ENCODE peak calls at places on chromosomes 1 and 21, in six cellular contexts. H is left ventricle myocardium inferior, A is aorta, Q is SK-N-SH, K is bronchial epithelial cell, M is GM23338. F is an unnamed sample.

GRCh38 chr1:109786531-109787021 is 22.9 kb upstream of the EPS8L3 start:
- DNase-seq in H (peak; percentile 7), A (no peak), Q (no peak), K (peak; percentile 61), M (no peak), F (no peak)

GRCh38 chr1:119987689-119988088 is 81.8 kb downstream of the NOTCH2 start:
- DNase-seq in H (no peak), A (no peak), Q (no peak), K (no peak), M (no peak), F (peak; percentile 43)

GRCh38 chr1:207459008-207459407 is 4.9 kb downstream of the CR2 start:
- DNase-seq in H (no peak), A (no peak), Q (no peak), K (no peak), M (no peak), F (peak; percentile 59)

GRCh38 chr1:63322944-63323865 is 838 bp downstream of the FOXD3 start:
- DNase-seq in H (no peak), A (no peak), Q (peak; percentile 57), K (no peak), M (peak; percentile 78), F (peak; percentile 26)

GRCh38 chr1:224852901-224853568 is 76.4 kb upstream of the DNAH14 start:
- DNase-seq in H (no peak), A (no peak), Q (peak; percentile 46), K (peak; percentile 63), M (peak; percentile 67), F (peak; percentile 32)

GRCh38 chr1:160996195-160996594 is 24.8 kb downstream of the F11R start:
- DNase-seq in H (no peak), A (no peak), Q (no peak), K (peak; percentile 97), M (no peak), F (no peak)

GRCh38 chr1:2001773-2002411 is 1.7 kb downstream of the CFAP74 start:
- DNase-seq in H (no peak), A (no peak), Q (no peak), K (peak; percentile 25), M (no peak), F (no peak)

GRCh38 chr21:42525228-42525604 is 11.6 kb downstream of the SLC37A1 start:
- DNase-seq in H (no peak), A (no peak), Q (no peak), K (peak; percentile 50), M (peak; percentile 37), F (peak; percentile 58)

GRCh38 chr1:27137022-27137542 is 17.8 kb downstream of the SLC9A1 start:
- DNase-seq in H (peak; percentile 67), A (peak; percentile 85), Q (no peak), K (no peak), M (peak; percentile 55), F (peak; percentile 82)

GRCh38 chr1:210663730-210664573 is 335.2 kb downstream of the HHAT start:
- DNase-seq in H (no peak), A (no peak), Q (peak; percentile 82), K (no peak), M (no peak), F (no peak)

GRCh38 chr1:191839891-191840290 is 318.4 kb upstream of the RGS18 start:
- DNase-seq in H (no peak), A (no peak), Q (no peak), K (no peak), M (no peak), F (no peak)

GRCh38 chr1:50812346-50812745 is 147.7 kb downstream of the FAF1 start:
- DNase-seq in H (no peak), A (no peak), Q (no peak), K (no peak), M (no peak), F (peak; percentile 19)

GRCh38 chr1:98048234-98048633 is 127.4 kb upstream of the DPYD start:
- DNase-seq in H (peak; percentile 76), A (peak; percentile 87), Q (peak; percentile 59), K (peak; percentile 67), M (peak; percentile 90), F (peak; percentile 69)
- H3K4me3 ChIP-seq in H (peak overlapping the region; percentile 39), A (no peak overlapping the region), Q (peak overlapping the region; percentile 74), K (no peak overlapping the region), M (peak overlapping the region; percentile 55), F (no peak overlapping the region)

GRCh38 chr1:154998818-154999650 is 3.6 kb upstream of the ZBTB7B start:
- DNase-seq in H (peak; percentile 72), A (peak; percentile 80), Q (peak; percentile 78), K (peak; percentile 43), M (peak; percentile 94), F (peak; percentile 93)
- H3K4me3 ChIP-seq in H (peak overlapping the region; percentile 95), A (peak overlapping the region; percentile 30), Q (peak overlapping the region; percentile 48), K (no peak overlapping the region), M (peak overlapping the region; percentile 90), F (peak overlapping the region; percentile 84)

DNA sequence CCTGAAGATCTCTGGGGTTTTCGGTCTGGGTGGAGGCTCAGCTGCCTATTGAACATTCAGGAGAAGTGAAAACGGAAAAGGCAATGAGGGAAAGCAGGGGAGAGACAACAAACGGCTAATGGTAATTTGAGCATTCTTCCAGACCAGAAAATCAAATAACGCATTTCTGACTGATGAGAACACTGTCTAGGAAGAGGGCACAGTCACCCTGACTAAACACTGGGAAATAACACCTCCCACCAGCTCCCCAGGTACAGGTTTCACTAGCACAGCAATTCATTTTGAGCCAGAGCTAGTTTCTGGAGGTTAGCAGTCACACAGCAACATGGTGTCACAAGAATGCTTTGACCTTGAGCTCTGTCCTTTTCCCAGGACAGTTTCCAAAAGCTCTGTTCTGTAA is 21.1 kb downstream of the NCF2 start:
- DNase-seq in H (no peak), A (no peak), Q (no peak), K (peak; percentile 95), M (no peak), F (no peak)
- H3K4me3 ChIP-seq in H (no peak overlapping the region), A (no peak overlapping the region), Q (no peak overlapping the region), K (no peak overlapping the region), M (no peak overlapping the region), F (no peak overlapping the region)

GRCh38 chr1:44408181-44409018 is 3.3 kb downstream of the RNF220 start:
- DNase-seq in H (no peak), A (peak; percentile 38), Q (no peak), K (no peak), M (peak; percentile 91), F (no peak)

GRCh38 chr1:44409741-44410140 is 4.7 kb downstream of the RNF220 start:
- DNase-seq in H (no peak), A (no peak), Q (no peak), K (no peak), M (no peak), F (no peak)

GRCh38 chr1:44407430-44408180 is 2.5 kb downstream of the RNF220 start:
- DNase-seq in H (no peak), A (peak; percentile 49), Q (peak; percentile 46), K (no peak), M (peak; percentile 55), F (no peak)

GRCh38 chr1:44406761-44407429 is 1.8 kb downstream of the RNF220 start:
- DNase-seq in H (no peak), A (peak; percentile 53), Q (peak; percentile 50), K (no peak), M (peak; percentile 52), F (no peak)

DNA sequence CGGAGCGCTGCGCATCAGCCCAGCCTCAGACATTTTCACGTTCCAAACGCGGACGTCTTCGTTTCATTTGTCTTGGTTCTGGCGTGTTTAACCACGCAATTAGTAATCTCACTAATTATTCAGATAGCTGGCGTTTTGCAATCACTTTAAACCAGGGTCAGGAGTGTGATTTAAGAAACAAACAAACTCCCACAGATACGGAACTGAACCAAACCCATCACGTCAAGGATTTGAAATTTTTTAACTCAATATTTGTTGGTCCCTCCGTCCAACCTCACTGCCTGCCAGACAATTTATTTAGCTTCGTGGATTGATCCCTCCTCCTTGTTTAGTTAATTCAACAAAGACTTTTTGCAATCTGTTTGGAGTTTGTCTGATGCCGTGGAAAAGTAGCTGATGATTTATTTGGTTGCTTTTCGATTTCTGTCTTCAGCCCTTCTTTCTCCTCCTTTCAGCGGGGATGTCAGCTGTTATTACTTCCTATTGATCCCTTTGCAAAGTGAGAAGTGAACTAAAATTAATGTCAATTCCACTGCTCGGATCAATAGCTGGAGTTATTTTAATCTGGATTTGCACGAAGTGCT is 4.1 kb downstream of the RNF220 start:
- DNase-seq in H (no peak), A (no peak), Q (no peak), K (no peak), M (no peak), F (no peak)
- H3K4me3 ChIP-seq in H (peak overlapping the region; percentile 68), A (no peak overlapping the region), Q (no peak overlapping the region), K (no peak overlapping the region), M (peak overlapping the region; percentile 98), F (no peak overlapping the region)

GRCh38 chr1:28720376-28720775 is 16.4 kb upstream of the YTHDF2 start:
- DNase-seq in H (no peak), A (no peak), Q (no peak), K (no peak), M (no peak), F (no peak)
- H3K4me3 ChIP-seq in H (no peak overlapping the region), A (no peak overlapping the region), Q (no peak overlapping the region), K (no peak overlapping the region), M (no peak overlapping the region), F (no peak overlapping the region)

DNA sequence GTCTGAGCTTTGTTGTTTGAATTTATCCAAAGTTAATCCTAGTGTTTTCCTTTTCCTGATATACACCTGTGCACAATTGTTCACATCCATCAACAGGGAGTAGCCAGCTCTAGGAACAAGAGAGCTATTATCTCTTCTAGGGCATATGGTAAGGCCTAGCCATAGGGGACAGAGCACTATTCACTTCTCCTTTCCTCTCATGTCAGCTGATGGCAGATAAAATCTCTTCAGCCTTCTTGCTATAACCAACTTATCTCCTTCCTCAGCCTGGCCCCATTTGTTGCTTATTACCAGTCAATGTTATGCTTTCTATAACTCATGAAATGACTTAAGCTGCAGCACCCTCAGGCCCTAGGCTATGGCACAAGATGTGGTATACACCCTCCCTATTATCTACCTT is 38.9 kb downstream of the PATJ start:
- DNase-seq in H (no peak), A (no peak), Q (peak; percentile 6), K (no peak), M (no peak), F (no peak)
- H3K4me3 ChIP-seq in H (no peak overlapping the region), A (no peak overlapping the region), Q (no peak overlapping the region), K (no peak overlapping the region), M (no peak overlapping the region), F (no peak overlapping the region)

DNA sequence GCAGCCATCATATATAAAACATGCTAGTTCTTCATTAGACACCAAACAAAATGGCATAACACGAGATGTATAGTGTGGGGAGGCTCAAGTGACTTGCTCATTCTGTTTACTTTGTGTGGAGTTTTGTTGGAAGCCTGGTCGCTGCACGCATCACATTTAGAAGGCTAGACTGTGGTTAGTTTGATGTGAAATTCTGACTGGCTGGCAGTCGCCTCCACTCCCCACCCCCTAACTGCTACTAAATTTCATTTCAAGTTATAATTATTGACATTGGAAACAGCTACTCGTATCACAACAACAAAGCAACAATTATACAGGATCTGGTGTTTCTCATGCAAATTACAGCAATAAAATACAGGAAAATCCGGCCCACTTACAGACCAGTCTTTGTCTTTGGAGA is 356.1 kb downstream of the LMO4 start:
- DNase-seq in H (no peak), A (no peak), Q (no peak), K (peak; percentile 48), M (peak; percentile 11), F (no peak)
- H3K4me3 ChIP-seq in H (peak overlapping the region; percentile 66), A (peak overlapping the region; percentile 91), Q (no peak overlapping the region), K (peak overlapping the region; percentile 31), M (peak overlapping the region; percentile 42), F (no peak overlapping the region)